ENCODE peak calls at places on chromosomes 5 and 9, in seven cellular contexts. W is NT2/D1, B is colonic mucosa, Z is endodermal cell, I is adipocyte, J is PC-3, O is endothelial cell of umbilical vein. Y is an unnamed sample.

GRCh38 chr5:115888027-115888426 is 46.3 kb downstream of the AP3S1 start:
- DNase-seq in W (no peak), B (no peak), Z (no peak), I (peak), J (peak), O (peak), Y (peak)

GRCh38 chr5:122089614-122090013 is 11.6 kb upstream of the LOX start:
- DNase-seq in W (no peak), B (no peak), Z (no peak), I (peak), J (no peak), O (peak), Y (peak)

GRCh38 chr5:127092690-127093089 is 19.4 kb upstream of the C5orf63 start:
- DNase-seq in W (no peak), B (no peak), Z (peak), I (peak), J (peak), O (no peak), Y (peak)

GRCh38 chr9:125460346-125460745 is 198.7 kb downstream of the GAPVD1 start:
- DNase-seq in W (no peak), B (no peak), Z (no peak), I (no peak), J (no peak), O (no peak), Y (peak)

GRCh38 chr5:105840800-105841199 is 1829.9 kb downstream of the EFNA5 start:
- DNase-seq in W (no peak), B (no peak), Z (no peak), I (peak), J (no peak), O (peak), Y (no peak)

GRCh38 chr5:166370928-166371690 is 1920.3 kb upstream of the WWC1 start:
- DNase-seq in W (no peak), B (no peak), Z (no peak), I (peak), J (peak), O (no peak), Y (no peak)

GRCh38 chr9:121640076-121640475 is 11.4 kb upstream of the DAB2IP start:
- DNase-seq in W (peak), B (peak), Z (peak), I (peak), J (peak), O (peak), Y (peak)

GRCh38 chr5:112848116-112848811 is 12.8 kb upstream of the SRP19 start:
- DNase-seq in W (peak), B (no peak), Z (peak), I (peak), J (peak), O (peak), Y (peak)

GRCh38 chr9:73042155-73042554 is 89.3 kb upstream of the ALDH1A1 start:
- DNase-seq in W (no peak), B (no peak), Z (no peak), I (peak), J (no peak), O (no peak), Y (peak)

GRCh38 chr5:4905674-4906528 is 234.2 kb upstream of the ADAMTS16 start:
- DNase-seq in W (no peak), B (peak), Z (peak), I (no peak), J (no peak), O (no peak), Y (no peak)

GRCh38 chr5:88680253-88681132 is 202.5 kb downstream of the MEF2C start:
- DNase-seq in W (no peak), B (peak), Z (peak), I (peak), J (peak), O (peak), Y (peak)

GRCh38 chr5:52743970-52744369 is 43.7 kb upstream of the ITGA1 start:
- DNase-seq in W (no peak), B (no peak), Z (no peak), I (peak), J (no peak), O (peak), Y (peak)

GRCh38 chr9:9112001-9112725 is 1312.6 kb upstream of the DMAC1 start:
- DNase-seq in W (no peak), B (no peak), Z (no peak), I (no peak), J (no peak), O (no peak), Y (no peak)

GRCh38 chr5:60883229-60883628 is 39.2 kb upstream of the ELOVL7 start:
- DNase-seq in W (no peak), B (no peak), Z (no peak), I (no peak), J (peak), O (no peak), Y (peak)

GRCh38 chr5:176817864-176818377 is 7.6 kb downstream of the UNC5A start:
- DNase-seq in W (peak), B (no peak), Z (peak), I (peak), J (peak), O (peak), Y (no peak)

GRCh38 chr9:32424616-32425015 is 40.2 kb downstream of the ACO1 start:
- DNase-seq in W (no peak), B (no peak), Z (no peak), I (no peak), J (peak), O (peak), Y (no peak)

GRCh38 chr5:132775439-132776076 is 1.5 kb downstream of the SEPTIN8 start:
- DNase-seq in W (no peak), B (no peak), Z (no peak), I (peak), J (no peak), O (no peak), Y (no peak)

GRCh38 chr5:97046270-97046982 is 96.0 kb downstream of the LIX1 start:
- DNase-seq in W (no peak), B (no peak), Z (no peak), I (peak), J (peak), O (no peak), Y (peak)

GRCh38 chr9:105194234-105194633 is 50.2 kb upstream of the SLC44A1 start:
- DNase-seq in W (no peak), B (no peak), Z (no peak), I (peak), J (peak), O (no peak), Y (no peak)

DNA sequence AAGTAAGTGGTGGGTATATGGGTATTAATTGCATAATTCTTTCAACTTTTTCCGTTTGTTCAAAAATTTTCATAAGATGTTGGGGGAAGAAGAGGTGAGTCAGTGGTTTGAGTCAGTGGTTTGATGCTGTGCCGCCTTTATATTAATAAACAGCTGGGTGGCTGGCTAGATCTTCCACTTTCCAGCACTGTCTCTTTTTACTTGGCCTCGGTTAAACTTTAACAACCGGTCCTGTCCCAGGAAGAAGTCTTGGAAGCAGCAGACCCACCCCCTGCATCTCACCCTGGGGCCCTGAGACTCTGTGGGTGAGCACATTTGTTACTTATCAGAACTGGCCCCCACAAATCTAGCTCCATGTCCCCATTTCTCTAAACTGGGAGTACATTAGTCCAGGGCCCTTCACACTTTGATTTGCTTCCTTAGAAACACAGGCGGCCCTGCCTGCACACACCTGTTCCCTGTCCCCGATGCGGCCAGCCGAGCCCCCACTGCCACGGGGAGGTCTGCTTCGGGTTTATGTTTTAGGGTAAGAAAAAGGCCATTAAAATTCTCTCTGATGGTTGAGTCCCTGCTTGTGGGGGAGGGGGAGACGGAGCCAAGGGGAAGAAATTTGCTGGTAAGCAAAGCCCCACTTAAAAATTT is 90.7 kb downstream of the PTCH1 start:
- DNase-seq in W (no peak), B (peak), Z (peak), I (peak), J (peak), O (no peak), Y (peak)
- H3K4me3 ChIP-seq in W (peak), B (peak), Z (peak), I (peak), J (peak), O (no peak), Y (peak)

GRCh38 chr5:172886974-172887491 is 53.0 kb downstream of the ERGIC1 start:
- DNase-seq in W (no peak), B (no peak), Z (no peak), I (peak), J (no peak), O (peak), Y (peak)

GRCh38 chr5:172881691-172882370 is 47.8 kb downstream of the ERGIC1 start:
- DNase-seq in W (no peak), B (no peak), Z (no peak), I (no peak), J (peak), O (peak), Y (peak)

GRCh38 chr5:172886396-172886932 is 52.4 kb downstream of the ERGIC1 start:
- DNase-seq in W (no peak), B (no peak), Z (no peak), I (no peak), J (peak), O (no peak), Y (no peak)

GRCh38 chr5:172887735-172888134 is 53.7 kb downstream of the ERGIC1 start:
- DNase-seq in W (no peak), B (no peak), Z (no peak), I (peak), J (no peak), O (peak), Y (peak)

GRCh38 chr5:172885594-172886340 is 51.7 kb downstream of the ERGIC1 start:
- DNase-seq in W (no peak), B (no peak), Z (no peak), I (no peak), J (no peak), O (no peak), Y (no peak)
- H3K9ac ChIP-seq in W (no peak), B (no peak), Z (no peak), I (no peak), J (no peak), O (no peak), Y (no peak)

DNA sequence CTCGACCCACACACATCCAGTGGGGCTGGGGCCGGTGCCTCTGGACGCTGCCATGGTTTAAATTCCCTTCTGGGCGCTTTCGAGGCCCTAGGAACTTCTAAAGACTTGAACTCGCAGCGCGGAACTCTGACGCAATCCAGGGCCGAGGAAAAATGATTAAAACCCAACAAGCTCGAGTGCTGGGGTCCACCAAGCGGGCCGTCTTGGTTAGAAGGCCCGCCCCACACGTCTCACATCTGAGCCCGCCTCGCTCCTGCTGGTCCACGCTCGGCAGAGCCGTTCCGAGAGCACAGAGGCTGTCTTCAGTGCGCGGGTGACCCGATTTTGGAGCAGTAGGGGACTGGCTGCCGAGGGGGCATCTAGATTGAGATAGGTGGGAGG is 1.5 kb downstream of the CRHBP start:
- DNase-seq in W (no peak), B (no peak), Z (peak), I (no peak), J (no peak), O (no peak), Y (no peak)
- H3K4me3 ChIP-seq in W (peak), B (peak), Z (peak), I (peak), J (no peak), O (no peak), Y (no peak)

DNA sequence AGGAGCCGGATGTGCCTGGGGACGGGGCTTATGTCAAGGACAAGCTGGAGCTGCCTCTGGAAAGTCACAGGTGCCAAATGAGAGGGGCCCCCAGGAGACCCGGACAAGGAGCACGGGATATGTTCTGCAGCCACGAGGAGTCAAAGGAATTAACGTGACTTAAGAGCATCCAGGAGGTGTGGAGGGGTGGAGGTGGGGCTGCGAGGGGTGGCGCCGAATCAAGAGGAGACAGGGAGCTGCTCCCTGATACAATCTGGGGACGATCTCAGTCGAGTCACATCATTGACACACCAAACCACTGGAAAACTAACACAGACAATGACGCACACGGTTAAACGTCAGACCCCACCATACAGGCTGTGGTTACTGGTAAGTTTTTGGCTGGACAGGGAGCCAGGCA is 10.4 kb downstream of the CCDC127 start:
- DNase-seq in W (no peak), B (no peak), Z (peak), I (no peak), J (peak), O (no peak), Y (no peak)
- H3K9ac ChIP-seq in W (no peak), B (no peak), Z (no peak), I (no peak), J (peak), O (no peak), Y (no peak)

GRCh38 chr5:149424371-149425315 is 45.6 kb upstream of the IL17B start:
- DNase-seq in W (no peak), B (no peak), Z (peak), I (no peak), J (no peak), O (no peak), Y (peak)
- H3K4me3 ChIP-seq in W (no peak), B (no peak), Z (no peak), I (no peak), J (no peak), O (no peak), Y (no peak)

GRCh38 chr5:154312000-154312399 is 121.5 kb downstream of the GALNT10 start:
- DNase-seq in W (no peak), B (no peak), Z (no peak), I (no peak), J (no peak), O (no peak), Y (no peak)

GRCh38 chr5:154308457-154309360 is 118.2 kb downstream of the GALNT10 start:
- DNase-seq in W (no peak), B (no peak), Z (no peak), I (peak), J (peak), O (peak), Y (peak)

GRCh38 chr5:154311362-154311761 is 120.8 kb downstream of the GALNT10 start:
- DNase-seq in W (no peak), B (no peak), Z (no peak), I (no peak), J (no peak), O (no peak), Y (no peak)

GRCh38 chr5:154309805-154310204 is 119.3 kb downstream of the GALNT10 start:
- DNase-seq in W (no peak), B (no peak), Z (no peak), I (no peak), J (no peak), O (peak), Y (peak)

DNA sequence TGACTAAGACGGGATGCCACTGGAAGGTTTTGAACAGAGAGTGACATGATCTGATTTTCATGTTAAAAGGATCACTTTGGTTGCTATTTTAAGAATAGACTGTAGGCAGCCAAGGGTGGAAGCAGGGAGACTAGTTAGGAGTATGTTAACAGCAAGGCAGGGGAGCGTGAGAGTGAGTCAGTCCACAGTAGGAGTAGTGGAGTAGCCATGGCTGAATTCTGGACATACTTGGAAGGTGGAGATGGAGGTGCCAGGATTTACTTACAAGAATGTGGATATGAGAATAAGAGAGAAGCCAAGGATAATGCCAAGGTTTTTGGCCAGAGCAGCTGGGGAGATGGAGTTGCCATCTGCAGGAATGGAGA is 118.8 kb downstream of the GALNT10 start:
- DNase-seq in W (no peak), B (no peak), Z (no peak), I (peak), J (no peak), O (peak), Y (no peak)
- H3K9ac ChIP-seq in W (no peak), B (no peak), Z (no peak), I (no peak), J (no peak), O (peak), Y (no peak)